ENCODE peak calls at places on chromosomes 12 and 14, in seven cellular contexts. R is K562, Z is NB4, A is astrocyte of the cerebellum, O is thoracic aorta, X is astrocyte, H is fibroblast of mammary gland. I is an unnamed sample.

GRCh38 chr12:22321620-22322019 is 12.9 kb downstream of the ST8SIA1 start:
- DNase-seq in X (no peak), A (no peak), H (no peak), O (no peak), Z (peak; percentile 92), R (no peak), I (no peak)

GRCh38 chr12:52171950-52172512 is 19.8 kb downstream of the KRT80 start:
- DNase-seq in X (no peak), R (no peak), O (no peak), Z (peak; percentile 72), A (no peak), H (peak; percentile 68), I (no peak)

GRCh38 chr14:54083549-54084239 is 127.1 kb upstream of the BMP4 start:
- DNase-seq in R (no peak), Z (no peak), A (no peak), O (no peak), X (no peak), H (no peak), I (no peak)

GRCh38 chr12:80364056-80364455 is 80.0 kb upstream of the PTPRQ start:
- DNase-seq in H (peak; percentile 6), A (no peak), O (no peak), R (no peak), Z (no peak), X (peak; percentile 7), I (no peak)

GRCh38 chr12:2251485-2252179 is 198.8 kb downstream of the CACNA1C start:
- DNase-seq in X (no peak), H (peak; percentile 30), R (no peak), Z (no peak), O (no peak), A (no peak), I (no peak)

GRCh38 chr14:104287301-104288009 is 149.1 kb downstream of the KIF26A start:
- DNase-seq in O (no peak), R (no peak), X (no peak), A (no peak), H (no peak), Z (no peak), I (no peak)

GRCh38 chr14:89489796-89490506 is 72.9 kb upstream of the FOXN3 start:
- DNase-seq in H (no peak), R (no peak), O (no peak), A (no peak), Z (no peak), X (no peak), I (no peak)

GRCh38 chr12:66187016-66187415 is 2.0 kb upstream of the IRAK3 start:
- DNase-seq in A (no peak), Z (no peak), H (no peak), X (no peak), O (no peak), R (no peak), I (no peak)

GRCh38 chr12:52125499-52125900 is 46.0 kb downstream of the SMIM41 start:
- DNase-seq in X (no peak), H (no peak), O (no peak), R (no peak), Z (no peak), A (no peak), I (no peak)

GRCh38 chr12:105235299-105235746 is 651 bp downstream of the APPL2 start:
- DNase-seq in H (peak; percentile 38), O (no peak), A (no peak), R (no peak), Z (no peak), X (no peak), I (no peak)

GRCh38 chr14:104781271-104782077 is 14.1 kb downstream of the AKT1 start:
- DNase-seq in R (no peak), O (no peak), X (no peak), Z (no peak), H (no peak), A (no peak), I (no peak)

GRCh38 chr12:402127-402456 is 648 bp downstream of the CCDC77 start:
- DNase-seq in H (peak; percentile 47), A (no peak), X (peak; percentile 9), O (no peak), Z (peak; percentile 67), R (no peak), I (no peak)

GRCh38 chr12:130421896-130422295 is 84.2 kb downstream of the PIWIL1 start:
- DNase-seq in H (no peak), R (no peak), O (no peak), Z (no peak), X (no peak), A (no peak), I (no peak)

GRCh38 chr12:49296034-49296835 is 1.3 kb downstream of the PRPH start:
- DNase-seq in X (no peak), O (no peak), R (peak; percentile 94), A (no peak), Z (peak; percentile 43), H (no peak), I (no peak)

GRCh38 chr14:70888151-70888499 is 19.1 kb upstream of the PCNX1 start:
- DNase-seq in Z (peak; percentile 46), R (no peak), H (no peak), X (no peak), O (no peak), A (no peak), I (no peak)
- TF ChIP-seq CTCF in Z (peak; percentile 29), R (no peak), H (no peak), X (no peak), O (no peak), A (no peak), I (no peak)

DNA sequence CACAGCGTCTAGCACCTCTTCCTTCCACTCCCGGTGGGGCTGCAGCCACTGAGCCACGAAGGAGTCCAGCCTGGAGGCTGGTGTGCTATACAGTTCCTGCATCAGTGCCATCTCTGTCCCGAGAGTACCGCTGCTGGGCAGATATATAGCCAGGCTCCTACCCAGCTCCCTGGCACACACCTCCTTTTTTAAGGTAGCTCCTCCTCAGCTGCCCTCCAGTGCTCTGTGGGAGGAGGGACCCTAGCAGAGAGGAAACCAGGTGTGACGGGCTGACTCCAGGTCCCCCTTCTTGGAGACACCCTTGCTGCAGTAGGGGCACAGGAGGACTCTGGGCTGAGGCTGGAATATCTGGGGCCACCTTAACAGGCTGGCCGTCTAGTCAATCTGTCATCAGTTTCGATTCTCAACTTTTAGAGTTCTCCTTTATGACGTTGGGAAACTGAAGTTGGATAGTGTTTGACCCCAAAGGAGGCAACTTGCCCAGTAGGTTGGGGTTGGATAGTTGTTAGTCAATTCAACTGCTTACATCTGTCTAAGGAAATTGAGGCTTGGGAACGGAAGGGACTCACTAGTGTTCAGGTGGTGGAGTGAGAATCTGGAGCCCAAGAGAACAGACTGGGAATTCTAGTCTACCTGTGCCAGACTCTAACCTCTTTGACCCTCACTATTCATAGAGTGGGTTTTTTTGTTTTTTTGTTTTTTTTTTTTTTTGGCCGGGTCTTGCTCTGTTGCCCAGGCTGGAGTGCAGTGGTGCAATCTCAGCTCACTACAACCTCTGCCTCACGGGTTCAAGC is at the start of gene OASL:
- DNase-seq in Z (peak; percentile 66), X (no peak), A (no peak), O (no peak), H (peak; percentile 89), R (no peak), I (no peak)
- H3K4me3 ChIP-seq in Z (peak within 1 kb of the TSS; percentile 54), X (no peak within 1 kb of the TSS), A (peak within 1 kb of the TSS; percentile 4), O (peak within 1 kb of the TSS; percentile 72), H (peak within 1 kb of the TSS; percentile 36), R (no peak within 1 kb of the TSS), I (peak within 1 kb of the TSS; percentile 17)

DNA sequence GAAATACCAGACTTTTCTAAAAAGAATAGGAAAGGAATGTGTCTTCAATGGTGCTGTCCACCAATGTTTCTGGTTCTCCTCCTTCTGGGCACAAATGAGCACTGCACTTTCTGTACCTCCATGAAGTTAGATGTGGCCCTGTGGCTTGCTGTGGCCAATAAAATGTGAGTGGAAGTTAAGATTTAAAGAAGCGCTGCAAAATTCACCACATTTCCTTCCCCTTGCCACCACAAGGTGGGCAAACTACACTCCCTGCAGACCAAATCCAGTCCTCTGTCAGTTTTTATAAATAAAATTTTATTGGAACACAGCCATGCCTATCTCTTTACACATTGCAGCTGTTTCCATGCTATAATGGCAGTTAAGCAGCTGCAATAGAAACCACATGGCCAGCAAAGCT is 141.4 kb upstream of the TMPO start:
- DNase-seq in H (peak; percentile 5), X (no peak), Z (peak; percentile 37), R (no peak), A (no peak), O (no peak), I (no peak)
- TF ChIP-seq CTCF in H (peak; percentile 27), X (peak; percentile 27), Z (peak; percentile 35), R (peak; percentile 24), A (peak; percentile 59), O (no peak), I (no peak)

GRCh38 chr14:94922595-94923239 is 152.8 kb upstream of the GSC start:
- DNase-seq in O (no peak), Z (no peak), R (no peak), A (no peak), X (no peak), H (no peak), I (peak; percentile 61)
- H3K4me3 ChIP-seq in O (no peak overlapping the region), Z (no peak overlapping the region), R (no peak overlapping the region), A (no peak overlapping the region), X (no peak overlapping the region), H (no peak overlapping the region), I (no peak overlapping the region)

DNA sequence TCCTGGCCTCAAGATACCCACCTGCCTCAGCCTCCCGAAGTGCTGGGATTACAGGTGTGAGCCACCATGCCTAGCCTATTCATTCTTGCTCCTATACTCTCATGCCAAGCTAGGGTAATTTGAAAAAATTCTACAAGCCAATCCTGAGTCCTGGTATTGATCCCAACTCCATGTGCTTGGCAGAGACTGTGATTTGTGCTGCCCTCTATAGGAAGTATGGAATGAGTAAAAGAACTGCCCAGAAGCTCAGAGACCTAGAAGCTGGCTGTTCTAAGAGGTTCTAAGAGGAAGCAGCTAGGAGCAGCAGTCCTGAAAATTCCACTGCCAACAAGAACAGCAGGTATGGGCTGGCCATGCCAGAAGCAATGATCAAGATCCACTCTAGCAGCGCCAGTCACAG is 402.5 kb downstream of the PCNX1 start:
- DNase-seq in R (no peak), O (no peak), X (no peak), A (no peak), H (peak; percentile 15), Z (no peak), I (no peak)
- TF ChIP-seq CTCF in R (no peak), O (no peak), X (no peak), A (no peak), H (peak; percentile 28), Z (peak; percentile 18), I (no peak)